ENCODE peak calls at places on chromosome 14, in seven cellular contexts. C, G, F, Q, X, K and S are unnamed samples.

GRCh38 chr14:104009297-104009696 is 67.0 kb upstream of the RD3L start:
- DNase-seq in X (no peak), K (no peak), G (no peak), F (no peak), C (no peak), Q (no peak), S (no peak)

GRCh38 chr14:72503696-72504368 is 390.1 kb downstream of the DPF3 start:
- DNase-seq in C (no peak), X (no peak), F (no peak), Q (no peak), G (peak), K (no peak), S (no peak)

GRCh38 chr14:51877807-51878206 is 17.4 kb downstream of the GNG2 start:
- DNase-seq in X (no peak), C (no peak), Q (no peak), F (no peak), K (no peak), G (no peak), S (no peak)

GRCh38 chr14:79564371-79564770 is 646.9 kb downstream of the DIO2 start:
- DNase-seq in K (no peak), F (no peak), C (no peak), Q (no peak), G (no peak), X (no peak), S (no peak)

GRCh38 chr14:73634333-73634833 is 10.4 kb upstream of the DNAL1 start:
- DNase-seq in F (no peak), X (no peak), G (no peak), K (no peak), Q (peak), C (no peak), S (peak)

GRCh38 chr14:92351750-92352149 is 28.8 kb downstream of the SLC24A4 start:
- DNase-seq in Q (no peak), G (no peak), C (no peak), F (no peak), K (no peak), X (no peak), S (no peak)

GRCh38 chr14:23056257-23056955 is 914 bp downstream of the CDH24 start:
- DNase-seq in X (no peak), C (no peak), F (peak), K (peak), Q (peak), G (peak), S (no peak)

GRCh38 chr14:32764131-32764530 is 174.5 kb upstream of the NPAS3 start:
- DNase-seq in X (no peak), Q (no peak), F (no peak), G (no peak), K (no peak), C (no peak), S (no peak)

GRCh38 chr14:99707420-99707819 is 23.3 kb downstream of the CYP46A1 start:
- DNase-seq in K (no peak), X (no peak), Q (no peak), F (no peak), C (no peak), G (no peak), S (no peak)

GRCh38 chr14:61764342-61765122 is 2.3 kb downstream of the SNAPC1 start:
- DNase-seq in C (no peak), G (no peak), X (no peak), Q (no peak), K (no peak), F (no peak), S (no peak)
- H3K4me3 ChIP-seq in C (no peak), G (no peak), X (no peak), Q (no peak), K (no peak), F (no peak), S (no peak)

GRCh38 chr14:81330619-81331122 is 69.5 kb downstream of the STON2 start:
- DNase-seq in Q (no peak), F (no peak), C (no peak), G (no peak), K (no peak), X (no peak), S (no peak)
- H3K27ac ChIP-seq in Q (no peak), F (no peak), C (no peak), G (no peak), K (no peak), X (no peak), S (no peak)

GRCh38 chr14:24121210-24121609 is 6.5 kb upstream of the NRL start:
- DNase-seq in C (no peak), X (no peak), G (no peak), K (no peak), Q (no peak), F (no peak), S (no peak)

GRCh38 chr14:24127673-24128072 is 2.8 kb upstream of the FITM1 start:
- DNase-seq in C (no peak), Q (no peak), G (no peak), X (no peak), K (peak), F (no peak), S (no peak)

GRCh38 chr14:24122971-24123370 is 7.5 kb upstream of the FITM1 start:
- DNase-seq in X (no peak), K (peak), G (no peak), C (no peak), Q (no peak), F (no peak), S (no peak)

GRCh38 chr14:24119691-24120090 is 4.9 kb upstream of the NRL start:
- DNase-seq in C (no peak), K (no peak), F (no peak), G (no peak), X (no peak), Q (no peak), S (no peak)

GRCh38 chr14:24123465-24124417 is 6.7 kb upstream of the FITM1 start:
- DNase-seq in Q (no peak), F (no peak), G (no peak), K (peak), C (no peak), X (no peak), S (no peak)
- H3K4me3 ChIP-seq in Q (no peak), F (no peak), G (no peak), K (no peak), C (no peak), X (no peak), S (no peak)

GRCh38 chr14:98594156-98594555 is 677.8 kb downstream of the BCL11B start:
- DNase-seq in G (no peak), X (no peak), C (no peak), Q (no peak), K (no peak), F (no peak), S (no peak)

GRCh38 chr14:98593361-98593761 is 678.6 kb downstream of the BCL11B start:
- DNase-seq in K (no peak), C (no peak), G (no peak), Q (no peak), F (no peak), X (no peak), S (no peak)

GRCh38 chr14:98598576-98598975 is 673.4 kb downstream of the BCL11B start:
- DNase-seq in X (no peak), F (no peak), Q (no peak), G (no peak), C (no peak), K (no peak), S (no peak)

GRCh38 chr14:98602983-98603382 is 669.0 kb downstream of the BCL11B start:
- DNase-seq in Q (no peak), X (no peak), K (no peak), G (no peak), F (no peak), C (no peak), S (no peak)

GRCh38 chr14:98599082-98599481 is 672.9 kb downstream of the BCL11B start:
- DNase-seq in X (no peak), G (no peak), C (no peak), Q (no peak), K (no peak), F (no peak), S (no peak)
- H3K27ac ChIP-seq in X (no peak), G (no peak), C (no peak), Q (no peak), K (no peak), F (no peak), S (no peak)

GRCh38 chr14:76826122-76826521 is at the start of gene LRRC74A:
- DNase-seq in X (no peak), Q (no peak), C (no peak), F (no peak), K (no peak), G (no peak), S (no peak)

GRCh38 chr14:76829016-76829365 is 2.8 kb downstream of the LRRC74A start:
- DNase-seq in X (no peak), F (no peak), Q (no peak), K (no peak), C (no peak), G (no peak), S (no peak)

GRCh38 chr14:76827696-76828301 is 1.6 kb downstream of the LRRC74A start:
- DNase-seq in G (no peak), X (no peak), C (no peak), F (no peak), K (no peak), Q (no peak), S (no peak)

GRCh38 chr14:76829650-76830421 is 3.6 kb downstream of the LRRC74A start:
- DNase-seq in C (no peak), Q (no peak), G (no peak), X (no peak), F (no peak), K (no peak), S (no peak)

GRCh38 chr14:76828339-76829015 is 2.3 kb downstream of the LRRC74A start:
- DNase-seq in C (no peak), F (no peak), G (no peak), X (no peak), K (no peak), Q (no peak), S (no peak)
- H3K4me3 ChIP-seq in C (peak), F (peak), G (no peak), X (peak), K (peak), Q (no peak), S (no peak)

DNA sequence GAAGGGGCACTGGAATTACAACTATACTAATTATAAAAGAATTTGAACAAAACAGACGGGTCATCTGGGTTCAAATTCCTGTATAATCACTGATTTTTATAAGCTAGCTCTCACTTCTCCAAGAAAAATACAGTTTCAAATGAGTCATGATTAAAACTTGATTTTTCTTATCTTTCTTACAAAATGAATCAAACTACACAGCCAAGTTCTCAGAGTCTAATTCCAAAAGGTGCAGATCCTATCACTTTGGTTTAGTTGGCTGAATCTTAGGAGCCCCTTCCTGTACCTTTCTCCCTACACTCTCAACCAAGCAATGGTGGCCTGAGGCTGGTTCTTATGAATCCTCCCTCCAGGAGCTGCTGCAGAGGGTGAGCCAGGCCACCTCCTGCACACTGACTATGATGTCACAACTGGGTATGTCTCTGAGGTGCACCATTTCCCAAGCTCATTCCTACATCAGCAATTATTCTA is 43.8 kb upstream of the BMP4 start:
- DNase-seq in X (no peak), F (no peak), Q (no peak), G (no peak), C (no peak), K (no peak), S (no peak)
- H3K27ac ChIP-seq in X (no peak), F (no peak), Q (peak), G (peak), C (no peak), K (no peak), S (no peak)

GRCh38 chr14:97916669-97917068 is 1119.5 kb downstream of the VRK1 start:
- DNase-seq in X (no peak), C (no peak), Q (no peak), F (no peak), G (no peak), K (no peak), S (no peak)
- H3K4me3 ChIP-seq in X (no peak), C (no peak), Q (no peak), F (no peak), G (no peak), K (no peak), S (no peak)

GRCh38 chr14:95652690-95653089 is 33.5 kb upstream of the TCL1B start:
- DNase-seq in Q (no peak), C (no peak), X (no peak), K (no peak), F (no peak), G (no peak), S (no peak)
- H3K27ac ChIP-seq in Q (no peak), C (peak), X (no peak), K (no peak), F (no peak), G (no peak), S (no peak)